ENCODE peak calls at places on chromosomes 13 and 19, in seven cellular contexts. One of them, this sample, is unnamed.
A peak's percentile ranks its signal among the peaks of the same experiment; 100 is the strongest.

GRCh38 chr13:111518161-111518791 is 197.8 kb downstream of the TEX29 start:
- DNase-seq in K562: no peak
- DNase-seq in H1: no peak
- DNase-seq in SK-N-SH: no peak
- DNase-seq in GM12892: no peak
- DNase-seq in GM12878: no peak
- DNase-seq in HepG2: no peak
- DNase-seq in this sample: no peak

GRCh38 chr19:6970478-6970877 is 50.8 kb downstream of the MBD3L2B start:
- DNase-seq in K562: peak; percentile 45
- DNase-seq in H1: no peak
- DNase-seq in SK-N-SH: peak; percentile 8
- DNase-seq in GM12892: no peak
- DNase-seq in GM12878: no peak
- DNase-seq in HepG2: no peak
- DNase-seq in this sample: no peak

GRCh38 chr13:28566283-28566682 is 71.4 kb upstream of the FLT1 start:
- DNase-seq in K562: no peak
- DNase-seq in H1: no peak
- DNase-seq in SK-N-SH: no peak
- DNase-seq in GM12892: no peak
- DNase-seq in GM12878: no peak
- DNase-seq in HepG2: no peak
- DNase-seq in this sample: no peak

GRCh38 chr19:18119243-18120105 is 21.9 kb downstream of the MAST3 start:
- DNase-seq in K562: no peak
- DNase-seq in H1: no peak
- DNase-seq in SK-N-SH: no peak
- DNase-seq in GM12892: no peak
- DNase-seq in GM12878: no peak
- DNase-seq in HepG2: no peak
- DNase-seq in this sample: peak; percentile 64

GRCh38 chr19:584240-585001 is 5.3 kb upstream of the HCN2 start:
- DNase-seq in K562: peak; percentile 75
- DNase-seq in H1: peak; percentile 94
- DNase-seq in SK-N-SH: peak; percentile 95
- DNase-seq in GM12892: peak; percentile 90
- DNase-seq in GM12878: no peak
- DNase-seq in HepG2: no peak
- DNase-seq in this sample: peak; percentile 91

GRCh38 chr13:24670927-24671326 is 9.3 kb upstream of the ATP12A start:
- DNase-seq in K562: peak; percentile 17
- DNase-seq in H1: no peak
- DNase-seq in SK-N-SH: peak; percentile 49
- DNase-seq in GM12892: no peak
- DNase-seq in GM12878: no peak
- DNase-seq in HepG2: no peak
- DNase-seq in this sample: no peak

GRCh38 chr19:55753401-55753800 is 5.5 kb upstream of the RFPL4A start:
- DNase-seq in K562: no peak
- DNase-seq in H1: no peak
- DNase-seq in SK-N-SH: no peak
- DNase-seq in GM12892: no peak
- DNase-seq in GM12878: no peak
- DNase-seq in HepG2: no peak
- DNase-seq in this sample: no peak

GRCh38 chr19:21474671-21475181 is 30.7 kb upstream of the ZNF429 start:
- DNase-seq in K562: no peak
- DNase-seq in H1: no peak
- DNase-seq in SK-N-SH: peak; percentile 90
- DNase-seq in GM12892: no peak
- DNase-seq in GM12878: no peak
- DNase-seq in HepG2: no peak
- DNase-seq in this sample: peak; percentile 37

GRCh38 chr19:7944177-7944761 is 803 bp upstream of the TIMM44 start:
- DNase-seq in K562: peak; percentile 80
- DNase-seq in H1: peak; percentile 90
- DNase-seq in SK-N-SH: peak; percentile 84
- DNase-seq in GM12892: peak; percentile 58
- DNase-seq in GM12878: peak; percentile 58
- DNase-seq in HepG2: peak; percentile 86
- DNase-seq in this sample: peak; percentile 59

GRCh38 chr13:55569082-55569481 is 1571.6 kb upstream of the PRR20A start:
- DNase-seq in K562: no peak
- DNase-seq in H1: no peak
- DNase-seq in SK-N-SH: no peak
- DNase-seq in GM12892: no peak
- DNase-seq in GM12878: no peak
- DNase-seq in HepG2: no peak
- DNase-seq in this sample: no peak

GRCh38 chr19:7444042-7444441 is 44.8 kb downstream of the PEX11G start:
- DNase-seq in K562: no peak
- DNase-seq in H1: no peak
- DNase-seq in SK-N-SH: no peak
- DNase-seq in GM12892: no peak
- DNase-seq in GM12878: no peak
- DNase-seq in HepG2: no peak
- DNase-seq in this sample: no peak

GRCh38 chr13:40404967-40405716 is 261.3 kb downstream of the FOXO1 start:
- DNase-seq in K562: no peak
- DNase-seq in H1: no peak
- DNase-seq in SK-N-SH: no peak
- DNase-seq in GM12892: no peak
- DNase-seq in GM12878: no peak
- DNase-seq in HepG2: no peak
- DNase-seq in this sample: no peak

GRCh38 chr19:1445932-1446712 is 3.8 kb upstream of the APC2 start:
- DNase-seq in K562: peak; percentile 95
- DNase-seq in H1: peak; percentile 77
- DNase-seq in SK-N-SH: peak; percentile 99
- DNase-seq in GM12892: no peak
- DNase-seq in GM12878: no peak
- DNase-seq in HepG2: no peak
- DNase-seq in this sample: no peak

GRCh38 chr13:44895584-44895983 is 93.7 kb downstream of the NUFIP1 start:
- DNase-seq in K562: no peak
- DNase-seq in H1: no peak
- DNase-seq in SK-N-SH: no peak
- DNase-seq in GM12892: no peak
- DNase-seq in GM12878: no peak
- DNase-seq in HepG2: no peak
- DNase-seq in this sample: no peak

GRCh38 chr19:29766100-29766499 is 45.7 kb upstream of the CCNE1 start:
- DNase-seq in K562: no peak
- DNase-seq in H1: no peak
- DNase-seq in SK-N-SH: no peak
- DNase-seq in GM12892: no peak
- DNase-seq in GM12878: no peak
- DNase-seq in HepG2: no peak
- DNase-seq in this sample: no peak

GRCh38 chr19:2476451-2477140 is 669 bp downstream of the GADD45B start:
- DNase-seq in K562: peak; percentile 41
- DNase-seq in H1: peak; percentile 74
- DNase-seq in SK-N-SH: peak; percentile 66
- DNase-seq in GM12892: no peak
- DNase-seq in GM12878: no peak
- DNase-seq in HepG2: no peak
- DNase-seq in this sample: no peak

GRCh38 chr19:13670846-13671245 is 93.5 kb upstream of the MRI1 start:
- DNase-seq in K562: no peak
- DNase-seq in H1: no peak
- DNase-seq in SK-N-SH: no peak
- DNase-seq in GM12892: no peak
- DNase-seq in GM12878: no peak
- DNase-seq in HepG2: no peak
- DNase-seq in this sample: no peak

GRCh38 chr19:17211547-17212446 is 3.4 kb upstream of the USE1 start:
- DNase-seq in K562: no peak
- DNase-seq in H1: no peak
- DNase-seq in SK-N-SH: no peak
- DNase-seq in GM12892: no peak
- DNase-seq in GM12878: no peak
- DNase-seq in HepG2: no peak
- DNase-seq in this sample: no peak

GRCh38 chr13:27229642-27230041 is 21.7 kb upstream of the RPL21 start:
- DNase-seq in K562: no peak
- DNase-seq in H1: no peak
- DNase-seq in SK-N-SH: no peak
- DNase-seq in GM12892: no peak
- DNase-seq in GM12878: no peak
- DNase-seq in HepG2: no peak
- DNase-seq in this sample: no peak

GRCh38 chr13:114063545-114064515 is 68.6 kb downstream of the RASA3 start:
- DNase-seq in K562: peak; percentile 24
- DNase-seq in H1: no peak
- DNase-seq in SK-N-SH: peak; percentile 75
- DNase-seq in GM12892: no peak
- DNase-seq in GM12878: no peak
- DNase-seq in HepG2: no peak
- DNase-seq in this sample: no peak

GRCh38 chr19:48194041-48194871 is 23.8 kb downstream of the ZSWIM9 start:
- DNase-seq in K562: no peak
- DNase-seq in H1: peak; percentile 79
- DNase-seq in SK-N-SH: peak; percentile 34
- DNase-seq in GM12892: peak; percentile 47
- DNase-seq in GM12878: no peak
- DNase-seq in HepG2: peak; percentile 18
- DNase-seq in this sample: no peak

GRCh38 chr19:2330632-2331284 is 2.3 kb downstream of the SPPL2B start:
- DNase-seq in K562: no peak
- DNase-seq in H1: peak; percentile 54
- DNase-seq in SK-N-SH: no peak
- DNase-seq in GM12892: no peak
- DNase-seq in GM12878: no peak
- DNase-seq in HepG2: peak; percentile 68
- DNase-seq in this sample: no peak

GRCh38 chr19:11673608-11674041 is 65.1 kb downstream of the ZNF823 start:
- DNase-seq in K562: peak; percentile 38
- DNase-seq in H1: peak; percentile 80
- DNase-seq in SK-N-SH: no peak
- DNase-seq in GM12892: no peak
- DNase-seq in GM12878: no peak
- DNase-seq in HepG2: peak; percentile 68
- DNase-seq in this sample: no peak

GRCh38 chr19:3179739-3180293 is 1.2 kb downstream of the S1PR4 start:
- DNase-seq in K562: no peak
- DNase-seq in H1: no peak
- DNase-seq in SK-N-SH: no peak
- DNase-seq in GM12892: peak; percentile 36
- DNase-seq in GM12878: no peak
- DNase-seq in HepG2: no peak
- DNase-seq in this sample: no peak

GRCh38 chr13:111944171-111944583 is 122.8 kb upstream of the SOX1 start:
- DNase-seq in K562: no peak
- DNase-seq in H1: peak; percentile 31
- DNase-seq in SK-N-SH: no peak
- DNase-seq in GM12892: no peak
- DNase-seq in GM12878: no peak
- DNase-seq in HepG2: no peak
- DNase-seq in this sample: no peak

GRCh38 chr13:89514534-89515312 is 1832.8 kb upstream of the MIR17HG start:
- DNase-seq in K562: no peak
- DNase-seq in H1: no peak
- DNase-seq in SK-N-SH: no peak
- DNase-seq in GM12892: no peak
- DNase-seq in GM12878: no peak
- DNase-seq in HepG2: peak; percentile 50
- DNase-seq in this sample: no peak

GRCh38 chr13:57704031-57704430 is 72.5 kb downstream of the PCDH17 start:
- DNase-seq in K562: no peak
- DNase-seq in H1: no peak
- DNase-seq in SK-N-SH: no peak
- DNase-seq in GM12892: no peak
- DNase-seq in GM12878: no peak
- DNase-seq in HepG2: no peak
- DNase-seq in this sample: no peak

GRCh38 chr13:42494157-42494556 is 79.8 kb upstream of the TNFSF11 start:
- DNase-seq in K562: no peak
- DNase-seq in H1: no peak
- DNase-seq in SK-N-SH: no peak
- DNase-seq in GM12892: no peak
- DNase-seq in GM12878: no peak
- DNase-seq in HepG2: no peak
- DNase-seq in this sample: no peak

GRCh38 chr19:44598880-44599279 is 14.5 kb upstream of the IGSF23 start:
- DNase-seq in K562: peak; percentile 27
- DNase-seq in H1: no peak
- DNase-seq in SK-N-SH: no peak
- DNase-seq in GM12892: no peak
- DNase-seq in GM12878: no peak
- DNase-seq in HepG2: no peak
- DNase-seq in this sample: no peak

GRCh38 chr13:48769107-48769704 is 115.5 kb downstream of the CYSLTR2 start:
- DNase-seq in K562: peak; percentile 57
- DNase-seq in H1: peak; percentile 93
- DNase-seq in SK-N-SH: peak; percentile 60
- DNase-seq in GM12892: peak; percentile 18
- DNase-seq in GM12878: peak; percentile 68
- DNase-seq in HepG2: peak; percentile 82
- DNase-seq in this sample: peak; percentile 20
- TF ChIP-seq TAF1 in K562: no peak
- TF ChIP-seq TAF1 in H1: no peak
- TF ChIP-seq TAF1 in SK-N-SH: no peak
- TF ChIP-seq TAF1 in GM12892: no peak
- TF ChIP-seq TAF1 in GM12878: no peak
- TF ChIP-seq TAF1 in HepG2: no peak
- TF ChIP-seq TAF1 in this sample: no peak

GRCh38 chr19:45863335-45863839 is 440 bp upstream of the SYMPK start:
- DNase-seq in K562: no peak
- DNase-seq in H1: no peak
- DNase-seq in SK-N-SH: no peak
- DNase-seq in GM12892: no peak
- DNase-seq in GM12878: no peak
- DNase-seq in HepG2: no peak
- DNase-seq in this sample: no peak
- TF ChIP-seq POLR2AphosphoS5 in K562: no peak
- TF ChIP-seq POLR2AphosphoS5 in H1: no peak
- TF ChIP-seq POLR2AphosphoS5 in SK-N-SH: no peak
- TF ChIP-seq POLR2AphosphoS5 in GM12892: no peak
- TF ChIP-seq POLR2AphosphoS5 in GM12878: no peak
- TF ChIP-seq POLR2AphosphoS5 in HepG2: peak; percentile 83
- TF ChIP-seq POLR2AphosphoS5 in this sample: no peak

GRCh38 chr13:76210262-76210661 is 574.1 kb downstream of the LMO7 start:
- DNase-seq in K562: no peak
- DNase-seq in H1: no peak
- DNase-seq in SK-N-SH: no peak
- DNase-seq in GM12892: no peak
- DNase-seq in GM12878: no peak
- DNase-seq in HepG2: no peak
- DNase-seq in this sample: no peak
- TF ChIP-seq TAF1 in K562: no peak
- TF ChIP-seq TAF1 in H1: no peak
- TF ChIP-seq TAF1 in SK-N-SH: no peak
- TF ChIP-seq TAF1 in GM12892: no peak
- TF ChIP-seq TAF1 in GM12878: no peak
- TF ChIP-seq TAF1 in HepG2: no peak
- TF ChIP-seq TAF1 in this sample: no peak

DNA sequence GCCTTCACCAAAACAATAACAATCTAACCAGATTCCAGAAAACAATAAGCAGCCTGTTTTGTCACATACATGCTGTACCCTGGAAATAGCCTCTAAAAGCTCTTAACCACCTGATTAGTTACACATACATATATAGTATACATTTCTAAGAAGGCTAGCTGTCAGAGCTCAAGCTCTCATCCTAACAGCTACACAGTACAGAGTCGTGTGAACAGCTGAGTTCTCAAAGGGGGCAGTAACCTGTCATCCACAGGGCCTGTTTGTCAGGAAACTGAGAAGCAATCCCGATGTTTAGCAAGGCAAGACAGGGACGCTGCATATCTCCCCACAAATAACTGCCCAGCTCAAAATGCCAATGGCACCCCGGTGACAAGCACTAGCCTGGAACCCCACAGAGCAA is 56.9 kb downstream of the STK24 start:
- DNase-seq in K562: no peak
- DNase-seq in H1: no peak
- DNase-seq in SK-N-SH: no peak
- DNase-seq in GM12892: no peak
- DNase-seq in GM12878: no peak
- DNase-seq in HepG2: no peak
- DNase-seq in this sample: no peak
- TF ChIP-seq POLR2AphosphoS5 in K562: no peak
- TF ChIP-seq POLR2AphosphoS5 in H1: no peak
- TF ChIP-seq POLR2AphosphoS5 in SK-N-SH: no peak
- TF ChIP-seq POLR2AphosphoS5 in GM12892: no peak
- TF ChIP-seq POLR2AphosphoS5 in GM12878: no peak
- TF ChIP-seq POLR2AphosphoS5 in HepG2: no peak
- TF ChIP-seq POLR2AphosphoS5 in this sample: no peak